ENCODE peak calls at places on chromosomes 13 and 19, in four cellular contexts. Y, G, R and I are unnamed samples.

GRCh38 chr19:48391100-48392005 is at the start of gene KDELR1:
- DNase-seq in Y (peak; percentile 76), R (peak; percentile 42), G (peak; percentile 79), I (no peak)

GRCh38 chr13:73598021-73598712 is 536.0 kb downstream of the KLF12 start:
- DNase-seq in R (no peak), G (no peak), Y (no peak), I (no peak)

GRCh38 chr19:40366697-40367561 is 18.4 kb downstream of the PLD3 start:
- DNase-seq in G (peak; percentile 64), Y (peak; percentile 81), R (no peak), I (no peak)

GRCh38 chr13:111503905-111504695 is 183.7 kb downstream of the TEX29 start:
- DNase-seq in Y (no peak), R (no peak), G (no peak), I (no peak)

GRCh38 chr13:93220073-93220472 is 6.5 kb upstream of the GPC6 start:
- DNase-seq in Y (no peak), G (no peak), R (no peak), I (no peak)

GRCh38 chr19:47389150-47389556 is 30.2 kb downstream of the MEIS3 start:
- DNase-seq in G (no peak), Y (no peak), R (peak; percentile 11), I (no peak)

GRCh38 chr19:4575267-4575793 is 15.8 kb upstream of the SEMA6B start:
- DNase-seq in Y (peak; percentile 95), G (peak; percentile 60), R (peak; percentile 70), I (no peak)

GRCh38 chr13:101681834-101682233 is 229.4 kb downstream of the ITGBL1 start:
- DNase-seq in G (no peak), Y (no peak), R (no peak), I (no peak)

GRCh38 chr19:37936166-37936565 is 29.2 kb downstream of the SIPA1L3 start:
- DNase-seq in R (peak; percentile 68), G (no peak), Y (no peak), I (no peak)

GRCh38 chr13:23427342-23428182 is 5.9 kb downstream of the SACS start:
- DNase-seq in Y (no peak), R (peak; percentile 5), G (no peak), I (no peak)

GRCh38 chr19:1090731-1091543 is 4.2 kb downstream of the POLR2E start:
- DNase-seq in Y (no peak), G (no peak), R (no peak), I (no peak)

GRCh38 chr13:110309661-110310524 is 2.8 kb downstream of the COL4A2 start:
- DNase-seq in Y (no peak), R (no peak), G (no peak), I (no peak)

GRCh38 chr19:5103061-5103701 is 134.3 kb downstream of the KDM4B start:
- DNase-seq in G (no peak), Y (no peak), R (no peak), I (no peak)

GRCh38 chr13:86368924-86369323 is 569.7 kb upstream of the SLITRK6 start:
- DNase-seq in Y (no peak), R (no peak), G (no peak), I (no peak)

GRCh38 chr19:58330458-58330857 is 3.7 kb downstream of the ZSCAN22 start:
- DNase-seq in G (no peak), R (no peak), Y (peak; percentile 30), I (no peak)

GRCh38 chr13:58202099-58202498 is 570.6 kb downstream of the PCDH17 start:
- DNase-seq in Y (no peak), G (no peak), R (no peak), I (no peak)

DNA sequence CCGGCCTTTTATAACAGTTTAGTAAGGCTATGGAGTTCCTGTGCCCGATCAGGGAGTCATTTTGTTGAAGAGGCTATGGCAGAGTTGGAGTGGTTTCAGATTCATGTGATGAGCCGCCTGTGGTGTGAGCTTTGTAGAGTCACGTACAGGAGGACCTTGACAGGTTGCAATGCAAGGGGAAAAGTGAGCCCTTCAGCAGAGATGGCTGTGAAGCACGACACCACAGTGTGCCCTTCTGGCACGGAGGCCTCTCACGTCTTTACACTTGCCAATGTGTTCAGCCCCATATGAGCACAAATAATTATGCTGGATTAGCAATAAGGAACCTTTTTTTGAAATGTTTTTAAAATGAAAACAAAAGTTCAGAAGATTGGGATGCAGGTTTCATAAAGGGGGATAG is 499.8 kb downstream of the LIG4 start:
- DNase-seq in R (no peak), Y (no peak), G (no peak), I (no peak)
- TF ChIP-seq CREB1 in R (no peak), Y (no peak), G (no peak), I (no peak)

GRCh38 chr13:47901451-47901850 is 99.6 kb downstream of the SUCLA2 start:
- DNase-seq in G (no peak), R (no peak), Y (no peak), I (no peak)
- TF ChIP-seq CREB1 in G (no peak), R (no peak), Y (no peak), I (no peak)

DNA sequence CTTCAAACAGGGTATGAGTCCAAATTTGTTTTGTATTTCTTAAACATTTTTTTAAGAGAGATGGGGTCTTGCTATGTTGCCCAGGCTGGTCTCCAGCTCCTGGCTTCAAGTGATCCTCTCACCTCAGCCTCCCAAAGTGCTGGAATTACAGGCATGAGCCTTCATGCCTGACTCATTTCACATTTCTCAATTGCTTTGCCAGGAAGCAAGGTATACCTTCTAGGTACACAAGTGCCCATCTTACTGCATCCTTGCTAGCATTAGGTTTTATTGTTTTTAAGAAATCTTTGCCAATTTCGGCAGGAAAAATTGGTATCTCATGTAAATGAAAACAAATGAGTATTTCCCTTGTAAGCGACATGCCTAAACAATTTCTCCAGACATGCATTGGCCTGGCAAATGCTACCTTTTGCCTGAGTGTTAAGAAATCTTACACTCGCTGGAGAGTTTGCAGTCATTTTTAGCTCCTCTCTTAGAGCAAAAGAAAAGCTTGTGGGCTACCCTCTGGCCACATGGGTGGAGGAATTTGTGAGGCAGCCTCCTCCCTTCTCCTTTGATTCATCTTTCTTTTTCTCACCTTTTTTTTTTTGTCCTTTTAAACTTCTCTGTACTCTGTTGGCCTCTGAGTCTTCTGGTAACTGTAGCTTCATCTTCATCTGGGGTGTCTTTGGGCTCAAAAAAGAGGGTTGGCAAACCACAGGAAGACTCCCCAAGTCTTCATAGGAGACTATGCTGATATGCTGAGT is 33.0 kb downstream of the ACTL9 start:
- DNase-seq in R (no peak), G (no peak), Y (no peak), I (no peak)
- TF ChIP-seq CREB1 in R (no peak), G (no peak), Y (no peak), I (no peak)

DNA sequence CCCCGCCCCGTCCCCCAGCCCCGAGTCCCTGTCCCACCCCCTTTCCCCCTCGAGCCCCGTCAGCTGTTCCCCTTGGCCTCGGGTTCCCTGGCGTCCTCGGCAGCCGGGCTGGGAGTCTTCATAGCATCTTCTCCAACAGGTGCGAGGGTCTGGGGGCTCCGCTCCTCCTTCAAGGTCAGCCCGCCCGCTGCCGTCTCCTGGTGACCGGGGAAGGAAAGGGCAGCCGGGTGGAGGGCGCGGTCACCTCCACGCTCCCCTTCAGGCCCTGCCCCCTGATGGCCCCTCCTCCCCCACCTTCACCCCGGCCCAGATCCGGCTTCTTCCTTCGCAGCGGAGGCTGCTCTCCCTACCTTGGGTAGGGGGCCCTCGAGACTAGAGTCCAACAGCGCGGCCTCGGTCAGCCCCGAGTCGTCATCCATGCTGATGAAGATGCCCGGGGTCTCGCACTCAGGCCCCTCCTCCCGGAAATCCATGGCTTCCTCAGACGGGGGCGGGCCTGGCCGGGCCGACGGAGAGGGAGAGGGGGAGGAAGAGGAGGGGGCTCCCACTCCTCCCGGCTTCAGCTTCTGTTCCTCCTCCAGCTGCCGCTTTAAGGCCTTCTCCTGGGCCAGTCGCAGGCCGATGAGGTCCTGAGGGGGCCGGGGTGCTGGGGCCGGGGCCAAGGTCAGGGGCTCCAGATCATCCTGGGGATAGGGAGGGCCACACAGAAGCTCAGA is 551 bp upstream of the RSPH6A start:
- DNase-seq in G (peak; percentile 89), Y (peak; percentile 95), R (no peak), I (no peak)
- TF ChIP-seq CREB1 in G (no peak), Y (peak; percentile 37), R (no peak), I (no peak)